ENCODE peak calls at places on chromosome 7, in ten cellular contexts. One of them, this sample, is unnamed.

GRCh38 chr7:129469930-129470329 is 32.4 kb upstream of the SMKR1 start:
- DNase-seq in activated CD4-positive, alpha-beta T cell treated with anti-CD3 and anti-CD28 coated beads, Interleukin-2, amount 50 U/mL, for 4 hours: no peak
- DNase-seq in spleen: no peak
- DNase-seq in endodermal cell: peak; percentile 57
- DNase-seq in GOT3: no peak
- DNase-seq in psoas muscle: no peak
- DNase-seq in right lobe of liver: no peak
- DNase-seq in adrenal gland: no peak
- DNase-seq in stimulated activated CD4-positive, alpha-beta T cell treated with anti-CD3 and anti-CD28 coated beads, TNF-alpha, amount 100 ng/mL, for 24 hours: no peak
- DNase-seq in T-helper 1 cell: no peak
- DNase-seq in this sample: no peak

GRCh38 chr7:34759477-34760125 is 101.6 kb downstream of the NPSR1 start:
- DNase-seq in activated CD4-positive, alpha-beta T cell treated with anti-CD3 and anti-CD28 coated beads, Interleukin-2, amount 50 U/mL, for 4 hours: no peak
- DNase-seq in spleen: no peak
- DNase-seq in endodermal cell: peak; percentile 59
- DNase-seq in GOT3: no peak
- DNase-seq in psoas muscle: no peak
- DNase-seq in right lobe of liver: no peak
- DNase-seq in adrenal gland: no peak
- DNase-seq in stimulated activated CD4-positive, alpha-beta T cell treated with anti-CD3 and anti-CD28 coated beads, TNF-alpha, amount 100 ng/mL, for 24 hours: no peak
- DNase-seq in T-helper 1 cell: no peak
- DNase-seq in this sample: no peak

GRCh38 chr7:22001345-22002004 is 55.8 kb upstream of the CDCA7L start:
- DNase-seq in activated CD4-positive, alpha-beta T cell treated with anti-CD3 and anti-CD28 coated beads, Interleukin-2, amount 50 U/mL, for 4 hours: no peak
- DNase-seq in spleen: no peak
- DNase-seq in endodermal cell: no peak
- DNase-seq in GOT3: peak; percentile 16
- DNase-seq in psoas muscle: no peak
- DNase-seq in right lobe of liver: no peak
- DNase-seq in adrenal gland: no peak
- DNase-seq in stimulated activated CD4-positive, alpha-beta T cell treated with anti-CD3 and anti-CD28 coated beads, TNF-alpha, amount 100 ng/mL, for 24 hours: peak; percentile 21
- DNase-seq in T-helper 1 cell: peak; percentile 20
- DNase-seq in this sample: no peak

GRCh38 chr7:76424413-76425111 is at the start of gene ZP3:
- DNase-seq in activated CD4-positive, alpha-beta T cell treated with anti-CD3 and anti-CD28 coated beads, Interleukin-2, amount 50 U/mL, for 4 hours: no peak
- DNase-seq in spleen: peak; percentile 21
- DNase-seq in endodermal cell: no peak
- DNase-seq in GOT3: no peak
- DNase-seq in psoas muscle: no peak
- DNase-seq in right lobe of liver: no peak
- DNase-seq in adrenal gland: no peak
- DNase-seq in stimulated activated CD4-positive, alpha-beta T cell treated with anti-CD3 and anti-CD28 coated beads, TNF-alpha, amount 100 ng/mL, for 24 hours: no peak
- DNase-seq in T-helper 1 cell: no peak
- DNase-seq in this sample: no peak

GRCh38 chr7:73715648-73716317 is 3.7 kb downstream of the STX1A start:
- DNase-seq in activated CD4-positive, alpha-beta T cell treated with anti-CD3 and anti-CD28 coated beads, Interleukin-2, amount 50 U/mL, for 4 hours: no peak
- DNase-seq in spleen: no peak
- DNase-seq in endodermal cell: no peak
- DNase-seq in GOT3: peak; percentile 80
- DNase-seq in psoas muscle: no peak
- DNase-seq in right lobe of liver: no peak
- DNase-seq in adrenal gland: peak; percentile 79
- DNase-seq in stimulated activated CD4-positive, alpha-beta T cell treated with anti-CD3 and anti-CD28 coated beads, TNF-alpha, amount 100 ng/mL, for 24 hours: peak; percentile 38
- DNase-seq in T-helper 1 cell: no peak
- DNase-seq in this sample: no peak

GRCh38 chr7:127865466-127865865 is 165.8 kb downstream of the LRRC4 start:
- DNase-seq in activated CD4-positive, alpha-beta T cell treated with anti-CD3 and anti-CD28 coated beads, Interleukin-2, amount 50 U/mL, for 4 hours: no peak
- DNase-seq in spleen: no peak
- DNase-seq in endodermal cell: no peak
- DNase-seq in GOT3: no peak
- DNase-seq in psoas muscle: no peak
- DNase-seq in right lobe of liver: no peak
- DNase-seq in adrenal gland: peak; percentile 93
- DNase-seq in stimulated activated CD4-positive, alpha-beta T cell treated with anti-CD3 and anti-CD28 coated beads, TNF-alpha, amount 100 ng/mL, for 24 hours: no peak
- DNase-seq in T-helper 1 cell: no peak
- DNase-seq in this sample: no peak

GRCh38 chr7:138097064-138097741 is 20.9 kb downstream of the AKR1D1 start:
- DNase-seq in activated CD4-positive, alpha-beta T cell treated with anti-CD3 and anti-CD28 coated beads, Interleukin-2, amount 50 U/mL, for 4 hours: no peak
- DNase-seq in spleen: no peak
- DNase-seq in endodermal cell: peak; percentile 62
- DNase-seq in GOT3: no peak
- DNase-seq in psoas muscle: no peak
- DNase-seq in right lobe of liver: no peak
- DNase-seq in adrenal gland: peak; percentile 67
- DNase-seq in stimulated activated CD4-positive, alpha-beta T cell treated with anti-CD3 and anti-CD28 coated beads, TNF-alpha, amount 100 ng/mL, for 24 hours: no peak
- DNase-seq in T-helper 1 cell: no peak
- DNase-seq in this sample: no peak

GRCh38 chr7:16599860-16600259 is 45.7 kb downstream of the ANKMY2 start:
- DNase-seq in activated CD4-positive, alpha-beta T cell treated with anti-CD3 and anti-CD28 coated beads, Interleukin-2, amount 50 U/mL, for 4 hours: no peak
- DNase-seq in spleen: no peak
- DNase-seq in endodermal cell: no peak
- DNase-seq in GOT3: no peak
- DNase-seq in psoas muscle: no peak
- DNase-seq in right lobe of liver: no peak
- DNase-seq in adrenal gland: no peak
- DNase-seq in stimulated activated CD4-positive, alpha-beta T cell treated with anti-CD3 and anti-CD28 coated beads, TNF-alpha, amount 100 ng/mL, for 24 hours: no peak
- DNase-seq in T-helper 1 cell: no peak
- DNase-seq in this sample: no peak

GRCh38 chr7:1283941-1284742 is 51.5 kb downstream of the UNCX start:
- DNase-seq in activated CD4-positive, alpha-beta T cell treated with anti-CD3 and anti-CD28 coated beads, Interleukin-2, amount 50 U/mL, for 4 hours: no peak
- DNase-seq in spleen: peak; percentile 59
- DNase-seq in endodermal cell: no peak
- DNase-seq in GOT3: no peak
- DNase-seq in psoas muscle: peak; percentile 7
- DNase-seq in right lobe of liver: no peak
- DNase-seq in adrenal gland: no peak
- DNase-seq in stimulated activated CD4-positive, alpha-beta T cell treated with anti-CD3 and anti-CD28 coated beads, TNF-alpha, amount 100 ng/mL, for 24 hours: no peak
- DNase-seq in T-helper 1 cell: no peak
- DNase-seq in this sample: no peak

GRCh38 chr7:2510909-2511768 is 8.4 kb upstream of the LFNG start:
- DNase-seq in activated CD4-positive, alpha-beta T cell treated with anti-CD3 and anti-CD28 coated beads, Interleukin-2, amount 50 U/mL, for 4 hours: no peak
- DNase-seq in spleen: peak; percentile 94
- DNase-seq in endodermal cell: peak; percentile 71
- DNase-seq in GOT3: no peak
- DNase-seq in psoas muscle: peak; percentile 51
- DNase-seq in right lobe of liver: no peak
- DNase-seq in adrenal gland: no peak
- DNase-seq in stimulated activated CD4-positive, alpha-beta T cell treated with anti-CD3 and anti-CD28 coated beads, TNF-alpha, amount 100 ng/mL, for 24 hours: no peak
- DNase-seq in T-helper 1 cell: peak; percentile 52
- DNase-seq in this sample: no peak

GRCh38 chr7:106987777-106988176 is 56.7 kb upstream of the PRKAR2B start:
- DNase-seq in activated CD4-positive, alpha-beta T cell treated with anti-CD3 and anti-CD28 coated beads, Interleukin-2, amount 50 U/mL, for 4 hours: no peak
- DNase-seq in spleen: no peak
- DNase-seq in endodermal cell: no peak
- DNase-seq in GOT3: no peak
- DNase-seq in psoas muscle: no peak
- DNase-seq in right lobe of liver: no peak
- DNase-seq in adrenal gland: no peak
- DNase-seq in stimulated activated CD4-positive, alpha-beta T cell treated with anti-CD3 and anti-CD28 coated beads, TNF-alpha, amount 100 ng/mL, for 24 hours: no peak
- DNase-seq in T-helper 1 cell: no peak
- DNase-seq in this sample: no peak

GRCh38 chr7:4879401-4880081 is 4.0 kb downstream of the RADIL start:
- DNase-seq in activated CD4-positive, alpha-beta T cell treated with anti-CD3 and anti-CD28 coated beads, Interleukin-2, amount 50 U/mL, for 4 hours: no peak
- DNase-seq in spleen: no peak
- DNase-seq in endodermal cell: no peak
- DNase-seq in GOT3: no peak
- DNase-seq in psoas muscle: peak; percentile 36
- DNase-seq in right lobe of liver: no peak
- DNase-seq in adrenal gland: no peak
- DNase-seq in stimulated activated CD4-positive, alpha-beta T cell treated with anti-CD3 and anti-CD28 coated beads, TNF-alpha, amount 100 ng/mL, for 24 hours: no peak
- DNase-seq in T-helper 1 cell: no peak
- DNase-seq in this sample: no peak

GRCh38 chr7:2738766-2739549 is 51.0 kb downstream of the AMZ1 start:
- DNase-seq in activated CD4-positive, alpha-beta T cell treated with anti-CD3 and anti-CD28 coated beads, Interleukin-2, amount 50 U/mL, for 4 hours: no peak
- DNase-seq in spleen: peak; percentile 65
- DNase-seq in endodermal cell: no peak
- DNase-seq in GOT3: no peak
- DNase-seq in psoas muscle: no peak
- DNase-seq in right lobe of liver: peak; percentile 44
- DNase-seq in adrenal gland: peak; percentile 53
- DNase-seq in stimulated activated CD4-positive, alpha-beta T cell treated with anti-CD3 and anti-CD28 coated beads, TNF-alpha, amount 100 ng/mL, for 24 hours: no peak
- DNase-seq in T-helper 1 cell: no peak
- DNase-seq in this sample: no peak

GRCh38 chr7:112938895-112939588 is 147.6 kb downstream of the GPR85 start:
- DNase-seq in activated CD4-positive, alpha-beta T cell treated with anti-CD3 and anti-CD28 coated beads, Interleukin-2, amount 50 U/mL, for 4 hours: peak; percentile 10
- DNase-seq in spleen: peak; percentile 77
- DNase-seq in endodermal cell: peak; percentile 88
- DNase-seq in GOT3: no peak
- DNase-seq in psoas muscle: peak; percentile 21
- DNase-seq in right lobe of liver: peak; percentile 48
- DNase-seq in adrenal gland: peak; percentile 63
- DNase-seq in stimulated activated CD4-positive, alpha-beta T cell treated with anti-CD3 and anti-CD28 coated beads, TNF-alpha, amount 100 ng/mL, for 24 hours: no peak
- DNase-seq in T-helper 1 cell: peak; percentile 19
- DNase-seq in this sample: no peak